ENCODE peak calls at places on chromosomes 1 and 21, in nine cellular contexts. Y is Caki2; F is T-cell; T is esophagus muscularis mucosa; V is effector memory CD8-positive, alpha-beta T cell; B is stimulated activated naive B cell treated with anti-CD40 and anti-IgM and Interleukin-4, amounts not matched to agents 10 μg/mL and 1 μg/mL and 100 μg/mL, for 72 hours; L is ovary; W is stimulated activated CD8-positive, alpha-beta memory T cell treated with anti-CD3 and anti-CD28 coated beads, Interleukin-15, amount 100 ng/mL, for 4 hours; Z is GM06990. H is an unnamed sample.

GRCh38 chr1:117581391-117581943 is 24.4 kb upstream of the TENT5C start:
- DNase-seq in Y (no peak), F (no peak), T (no peak), V (no peak), B (no peak), L (no peak), W (no peak), Z (no peak), H (no peak)

GRCh38 chr1:167566766-167567165 is 13.2 kb upstream of the CREG1 start:
- DNase-seq in Y (no peak), F (no peak), T (no peak), V (no peak), B (no peak), L (no peak), W (no peak), Z (no peak), H (no peak)

GRCh38 chr1:9302745-9303524 is 10.2 kb downstream of the SPSB1 start:
- DNase-seq in Y (peak), F (no peak), T (no peak), V (no peak), B (no peak), L (peak), W (no peak), Z (no peak), H (no peak)

GRCh38 chr1:199549424-199549823 is 478.1 kb upstream of the NR5A2 start:
- DNase-seq in Y (no peak), F (no peak), T (no peak), V (no peak), B (no peak), L (no peak), W (no peak), Z (no peak), H (no peak)

GRCh38 chr1:66929289-66929688 is 4.5 kb downstream of the MIER1 start:
- DNase-seq in Y (peak), F (no peak), T (no peak), V (no peak), B (no peak), L (no peak), W (no peak), Z (no peak), H (no peak)

GRCh38 chr1:244395965-244396364 is 55.7 kb downstream of the ADSS2 start:
- DNase-seq in Y (no peak), F (no peak), T (no peak), V (no peak), B (no peak), L (no peak), W (no peak), Z (no peak), H (no peak)

GRCh38 chr1:31583082-31583994 is 7.0 kb downstream of the TINAGL1 start:
- DNase-seq in Y (no peak), F (no peak), T (no peak), V (no peak), B (no peak), L (peak), W (no peak), Z (no peak), H (no peak)

GRCh38 chr1:248404024-248404423 is 1.2 kb downstream of the OR2T1 start:
- DNase-seq in Y (peak), F (no peak), T (no peak), V (no peak), B (no peak), L (no peak), W (no peak), Z (peak), H (no peak)

GRCh38 chr1:160284220-160284781 is 632 bp downstream of the PEX19 start:
- DNase-seq in Y (peak), F (peak), T (no peak), V (peak), B (no peak), L (no peak), W (no peak), Z (no peak), H (no peak)

GRCh38 chr1:181036107-181036843 is 2.5 kb downstream of the MR1 start:
- DNase-seq in Y (no peak), F (no peak), T (no peak), V (no peak), B (no peak), L (no peak), W (no peak), Z (no peak), H (no peak)

GRCh38 chr1:29055160-29055559 is 68.5 kb downstream of the TMEM200B start:
- DNase-seq in Y (peak), F (no peak), T (no peak), V (no peak), B (no peak), L (no peak), W (no peak), Z (no peak), H (no peak)

GRCh38 chr1:156684227-156684782 is 7.1 kb upstream of the NES start:
- DNase-seq in Y (no peak), F (no peak), T (no peak), V (no peak), B (no peak), L (no peak), W (no peak), Z (no peak), H (no peak)

GRCh38 chr1:236168716-236169429 is 26.5 kb downstream of the GPR137B start:
- DNase-seq in Y (peak), F (no peak), T (no peak), V (no peak), B (no peak), L (no peak), W (no peak), Z (no peak), H (no peak)

GRCh38 chr1:228275435-228276342 is 67.8 kb downstream of the OBSCN start:
- DNase-seq in Y (no peak), F (peak), T (peak), V (peak), B (peak), L (peak), W (peak), Z (peak), H (no peak)

GRCh38 chr1:148162363-148162762 is 10.3 kb upstream of the NBPF11 start:
- DNase-seq in Y (no peak), F (no peak), T (peak), V (no peak), B (no peak), L (no peak), W (no peak), Z (no peak), H (no peak)

GRCh38 chr1:156752843-156753486 is 1.5 kb upstream of the HDGF start:
- DNase-seq in Y (no peak), F (no peak), T (no peak), V (no peak), B (no peak), L (no peak), W (no peak), Z (no peak), H (no peak)

GRCh38 chr1:200873671-200874397 is 1.1 kb downstream of the GPR25 start:
- DNase-seq in Y (no peak), F (no peak), T (peak), V (no peak), B (no peak), L (no peak), W (no peak), Z (no peak), H (no peak)

GRCh38 chr1:88973520-88974137 is 18.8 kb downstream of the KYAT3 start:
- DNase-seq in Y (peak), F (no peak), T (no peak), V (peak), B (no peak), L (no peak), W (no peak), Z (peak), H (no peak)

GRCh38 chr1:2294033-2294640 is 66.0 kb downstream of the SKI start:
- DNase-seq in Y (no peak), F (no peak), T (no peak), V (no peak), B (no peak), L (no peak), W (no peak), Z (no peak), H (no peak)

GRCh38 chr1:75768021-75768420 is 18.0 kb upstream of the RABGGTB start:
- DNase-seq in Y (no peak), F (no peak), T (no peak), V (no peak), B (no peak), L (no peak), W (no peak), Z (no peak), H (no peak)

GRCh38 chr1:231278100-231278790 is 37.2 kb downstream of the GNPAT start:
- DNase-seq in Y (no peak), F (no peak), T (no peak), V (no peak), B (no peak), L (no peak), W (no peak), Z (no peak), H (no peak)

GRCh38 chr1:2937805-2938204 is 83.5 kb upstream of the ACTRT2 start:
- DNase-seq in Y (no peak), F (no peak), T (no peak), V (no peak), B (no peak), L (no peak), W (no peak), Z (no peak), H (no peak)

GRCh38 chr1:58402444-58402843 is 144.1 kb downstream of the OMA1 start:
- DNase-seq in Y (no peak), F (no peak), T (no peak), V (no peak), B (no peak), L (no peak), W (no peak), Z (no peak), H (no peak)

GRCh38 chr1:240888039-240888786 is 276.3 kb upstream of the GREM2 start:
- DNase-seq in Y (peak), F (no peak), T (no peak), V (no peak), B (peak), L (no peak), W (no peak), Z (peak), H (no peak)

GRCh38 chr1:32724678-32725594 is 22.4 kb upstream of the SYNC start:
- DNase-seq in Y (peak), F (no peak), T (no peak), V (no peak), B (no peak), L (peak), W (no peak), Z (no peak), H (no peak)

GRCh38 chr1:23905461-23906025 is 7.6 kb downstream of the CNR2 start:
- DNase-seq in Y (no peak), F (no peak), T (no peak), V (no peak), B (no peak), L (no peak), W (no peak), Z (no peak), H (no peak)

GRCh38 chr21:25708467-25709065 is 26.1 kb downstream of the ATP5PF start:
- DNase-seq in Y (peak), F (peak), T (no peak), V (peak), B (peak), L (no peak), W (no peak), Z (no peak), H (no peak)

GRCh38 chr1:95117207-95118018 is at the start of gene TLCD4:
- DNase-seq in Y (peak), F (peak), T (no peak), V (peak), B (peak), L (peak), W (peak), Z (peak), H (no peak)

GRCh38 chr1:201602413-201603265 is 63.7 kb downstream of the NAV1 start:
- DNase-seq in Y (peak), F (no peak), T (no peak), V (no peak), B (no peak), L (no peak), W (no peak), Z (no peak), H (no peak)

GRCh38 chr1:67429528-67430357 is 459 bp downstream of the SERBP1 start:
- DNase-seq in Y (peak), F (peak), T (no peak), V (no peak), B (peak), L (peak), W (peak), Z (peak), H (no peak)

H was measured in cortex of kidney.